ENCODE peak calls at places on chromosomes 2 and 18, in nine cellular contexts. S, D, H, Y, V, I, K, X and R are unnamed samples. For H3K4me1 and H3K36me3, the result is how much of the 10 kb centered on the place peaks cover.

GRCh38 chr2:29238497-29238896 is 123.3 kb downstream of the CLIP4 start:
- DNase-seq in S (no peak), D (peak), H (no peak), Y (no peak), V (peak), I (no peak), K (peak), X (no peak), R (no peak)

GRCh38 chr2:6083131-6083530 is 390.9 kb downstream of the SOX11 start:
- DNase-seq in S (no peak), D (no peak), H (no peak), Y (no peak), V (no peak), I (no peak), K (no peak), X (no peak), R (no peak)

GRCh38 chr2:120926463-120927165 is 190.9 kb downstream of the GLI2 start:
- DNase-seq in S (no peak), D (no peak), H (no peak), Y (no peak), V (no peak), I (no peak), K (no peak), X (no peak), R (no peak)

GRCh38 chr18:32289480-32290075 is 99.7 kb downstream of the MEP1B start:
- DNase-seq in S (no peak), D (peak), H (peak), Y (no peak), V (peak), I (no peak), K (peak), X (no peak), R (no peak)

GRCh38 chr2:190596998-190597397 is 51.9 kb upstream of the NAB1 start:
- DNase-seq in S (peak), D (no peak), H (no peak), Y (no peak), V (no peak), I (no peak), K (peak), X (no peak), R (peak)

GRCh38 chr2:216086207-216086893 is 4.6 kb downstream of the TMEM169 start:
- DNase-seq in S (no peak), D (no peak), H (no peak), Y (no peak), V (no peak), I (no peak), K (no peak), X (no peak), R (no peak)

GRCh38 chr2:16325613-16326510 is 339.8 kb downstream of the CYRIA start:
- DNase-seq in S (no peak), D (no peak), H (no peak), Y (no peak), V (no peak), I (no peak), K (no peak), X (no peak), R (no peak)

GRCh38 chr2:175755656-175756386 is 246.2 kb downstream of the LNPK start:
- DNase-seq in S (no peak), D (no peak), H (no peak), Y (no peak), V (no peak), I (no peak), K (no peak), X (no peak), R (no peak)

GRCh38 chr2:1817256-1818127 is 73.2 kb upstream of the PXDN start:
- DNase-seq in S (peak), D (peak), H (peak), Y (peak), V (peak), I (peak), K (peak), X (peak), R (peak)

GRCh38 chr18:51757525-51757924 is 560.0 kb upstream of the MEX3C start:
- DNase-seq in S (no peak), D (no peak), H (no peak), Y (no peak), V (no peak), I (no peak), K (no peak), X (no peak), R (no peak)

GRCh38 chr2:96485350-96485749 is 19.8 kb downstream of the NEURL3 start:
- DNase-seq in S (no peak), D (peak), H (no peak), Y (no peak), V (no peak), I (no peak), K (no peak), X (no peak), R (no peak)

GRCh38 chr18:79522451-79523220 is 126.9 kb downstream of the NFATC1 start:
- DNase-seq in S (no peak), D (peak), H (no peak), Y (peak), V (no peak), I (peak), K (no peak), X (peak), R (peak)

GRCh38 chr2:42492691-42493467 is 903 bp downstream of the KCNG3 start:
- DNase-seq in S (no peak), D (peak), H (no peak), Y (peak), V (no peak), I (peak), K (peak), X (peak), R (no peak)

GRCh38 chr2:172101008-172101706 is 1.5 kb downstream of the DLX2 start:
- DNase-seq in S (no peak), D (peak), H (no peak), Y (no peak), V (no peak), I (peak), K (peak), X (no peak), R (no peak)

GRCh38 chr18:48913723-48914122 is 37.0 kb downstream of the SMAD7 start:
- DNase-seq in S (no peak), D (peak), H (no peak), Y (no peak), V (no peak), I (peak), K (no peak), X (no peak), R (peak)

GRCh38 chr2:52034706-52035105 is 1002.8 kb upstream of the NRXN1 start:
- DNase-seq in S (no peak), D (no peak), H (no peak), Y (no peak), V (no peak), I (no peak), K (peak), X (no peak), R (no peak)

GRCh38 chr2:176291768-176292393 is 22.6 kb downstream of the MTX2 start:
- DNase-seq in S (no peak), D (no peak), H (peak), Y (no peak), V (no peak), I (no peak), K (no peak), X (no peak), R (no peak)

GRCh38 chr2:188303363-188304031 is 11.8 kb downstream of the GULP1 start:
- DNase-seq in S (no peak), D (peak), H (no peak), Y (no peak), V (no peak), I (no peak), K (peak), X (no peak), R (no peak)

GRCh38 chr2:19140463-19141208 is 217.8 kb downstream of the OSR1 start:
- DNase-seq in S (no peak), D (peak), H (no peak), Y (no peak), V (peak), I (no peak), K (peak), X (peak), R (no peak)

GRCh38 chr2:189610700-189611099 is 30.1 kb upstream of the SLC40A1 start:
- DNase-seq in S (no peak), D (no peak), H (no peak), Y (no peak), V (no peak), I (no peak), K (no peak), X (no peak), R (no peak)

GRCh38 chr18:24417465-24417864 is 9.0 kb upstream of the IMPACT start:
- DNase-seq in S (no peak), D (no peak), H (no peak), Y (no peak), V (no peak), I (no peak), K (no peak), X (no peak), R (no peak)

GRCh38 chr2:163191372-163191771 is 352.8 kb upstream of the KCNH7 start:
- DNase-seq in S (no peak), D (no peak), H (peak), Y (no peak), V (peak), I (no peak), K (peak), X (no peak), R (no peak)

GRCh38 chr18:3727260-3727659 is 277.3 kb downstream of the TGIF1 start:
- DNase-seq in S (no peak), D (no peak), H (no peak), Y (no peak), V (no peak), I (no peak), K (no peak), X (no peak), R (no peak)

GRCh38 chr2:122081743-122082142 is 326.3 kb downstream of the TSN start:
- DNase-seq in S (no peak), D (no peak), H (no peak), Y (no peak), V (no peak), I (no peak), K (no peak), X (no peak), R (no peak)

GRCh38 chr2:102027036-102027702 is 35.4 kb downstream of the IL1R2 start:
- DNase-seq in S (no peak), D (no peak), H (no peak), Y (no peak), V (no peak), I (no peak), K (peak), X (no peak), R (no peak)

GRCh38 chr2:36462311-36462710 is 106.7 kb downstream of the CRIM1 start:
- DNase-seq in S (no peak), D (no peak), H (no peak), Y (no peak), V (no peak), I (no peak), K (no peak), X (no peak), R (no peak)
- H3K4me1 ChIP-seq in S (half or more), D (under half), H (under half), Y (under half), V (under half), I (under half), K (under half), X (under half), R (under half)

GRCh38 chr2:238081150-238081549 is 19.0 kb upstream of the ESPNL start:
- DNase-seq in S (no peak), D (no peak), H (no peak), Y (no peak), V (no peak), I (no peak), K (no peak), X (no peak), R (no peak)
- H3K36me3 ChIP-seq in S (half or more), D (under half), H (under half), Y (under half), V (under half), I (under half), K (under half), X (under half), R (under half)

GRCh38 chr2:200811336-200812121 is at the start of gene BZW1:
- DNase-seq in S (peak), D (peak), H (peak), Y (peak), V (peak), I (peak), K (peak), X (peak), R (peak)

GRCh38 chr2:200812122-200813022 is 662 bp downstream of the BZW1 start:
- DNase-seq in S (peak), D (peak), H (peak), Y (peak), V (peak), I (peak), K (peak), X (peak), R (peak)

GRCh38 chr2:200810252-200810650 is 1.5 kb upstream of the BZW1 start:
- DNase-seq in S (no peak), D (no peak), H (no peak), Y (no peak), V (no peak), I (no peak), K (peak), X (no peak), R (peak)

GRCh38 chr2:200810967-200811335 is 759 bp upstream of the BZW1 start:
- DNase-seq in S (no peak), D (no peak), H (no peak), Y (no peak), V (no peak), I (no peak), K (no peak), X (no peak), R (no peak)

GRCh38 chr2:200809506-200810251 is 2.0 kb upstream of the BZW1 start:
- DNase-seq in S (no peak), D (no peak), H (no peak), Y (no peak), V (no peak), I (no peak), K (peak), X (no peak), R (no peak)
- H3K27ac ChIP-seq in S (peak), D (no peak), H (no peak), Y (no peak), V (no peak), I (no peak), K (peak), X (peak), R (peak)

GRCh38 chr2:98463988-98464771 is 19.5 kb downstream of the INPP4A start:
- DNase-seq in S (no peak), D (no peak), H (peak), Y (no peak), V (no peak), I (no peak), K (no peak), X (no peak), R (no peak)

GRCh38 chr2:98464772-98465310 is 20.2 kb downstream of the INPP4A start:
- DNase-seq in S (no peak), D (no peak), H (peak), Y (no peak), V (no peak), I (no peak), K (no peak), X (no peak), R (peak)

GRCh38 chr2:98461650-98462049 is 17.0 kb downstream of the INPP4A start:
- DNase-seq in S (peak), D (peak), H (no peak), Y (no peak), V (no peak), I (no peak), K (no peak), X (no peak), R (no peak)

GRCh38 chr2:98463081-98463481 is 18.4 kb downstream of the INPP4A start:
- DNase-seq in S (no peak), D (no peak), H (peak), Y (no peak), V (no peak), I (no peak), K (no peak), X (no peak), R (no peak)

DNA sequence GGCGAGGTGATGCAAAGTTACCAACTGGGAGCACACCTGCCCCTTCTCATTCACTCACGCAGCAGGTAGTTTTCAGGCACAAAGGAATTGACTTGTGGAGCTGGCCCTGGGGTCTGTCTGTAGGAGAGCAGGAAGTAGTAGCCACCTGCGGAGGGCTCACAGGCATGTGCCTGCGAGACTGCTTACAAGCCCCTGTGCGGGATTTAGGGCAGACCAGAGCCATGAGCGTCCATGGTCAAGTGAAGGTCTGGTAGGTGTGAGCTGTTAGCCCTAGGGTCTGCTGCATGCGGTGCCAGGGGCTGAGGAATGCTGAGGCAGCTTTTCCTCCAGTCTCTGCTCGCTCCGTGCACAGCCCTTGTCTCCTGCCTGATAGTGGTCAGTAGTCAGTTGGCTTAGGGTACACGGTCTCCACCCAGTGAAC is 18.9 kb downstream of the INPP4A start:
- DNase-seq in S (no peak), D (peak), H (peak), Y (no peak), V (no peak), I (no peak), K (no peak), X (no peak), R (no peak)
- H3K4me1 ChIP-seq in S (half or more), D (under half), H (half or more), Y (half or more), V (under half), I (under half), K (under half), X (half or more), R (under half)

GRCh38 chr2:65261676-65262075 is 34.0 kb downstream of the ACTR2 start:
- DNase-seq in S (no peak), D (no peak), H (no peak), Y (no peak), V (no peak), I (no peak), K (peak), X (no peak), R (no peak)

GRCh38 chr2:65267008-65267407 is 39.4 kb downstream of the ACTR2 start:
- DNase-seq in S (no peak), D (no peak), H (no peak), Y (no peak), V (no peak), I (no peak), K (no peak), X (no peak), R (no peak)

GRCh38 chr2:65265090-65266045 is 37.7 kb downstream of the ACTR2 start:
- DNase-seq in S (no peak), D (peak), H (peak), Y (no peak), V (peak), I (no peak), K (peak), X (no peak), R (no peak)

DNA sequence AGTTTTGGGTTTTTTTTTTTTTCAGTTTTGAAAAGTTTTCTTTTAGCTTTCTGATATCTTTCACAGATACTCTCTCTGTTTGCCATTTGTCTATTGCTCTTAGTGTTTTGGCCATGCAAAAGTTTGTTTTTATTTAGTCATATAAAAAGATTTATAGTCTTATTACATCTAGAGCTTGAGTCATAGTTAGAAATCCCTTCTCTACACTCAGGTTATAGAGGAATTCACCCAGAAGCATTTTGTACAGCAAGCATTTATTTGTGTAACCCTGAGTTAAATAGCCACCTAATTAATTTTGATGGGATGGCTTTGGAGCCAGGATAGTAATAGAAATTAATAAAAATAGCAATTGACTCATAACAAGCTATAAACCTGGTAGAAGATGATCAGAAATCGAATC is 35.6 kb downstream of the ACTR2 start:
- DNase-seq in S (no peak), D (no peak), H (no peak), Y (no peak), V (no peak), I (no peak), K (peak), X (no peak), R (no peak)
- H3K36me3 ChIP-seq in S (half or more), D (half or more), H (under half), Y (under half), V (under half), I (under half), K (under half), X (half or more), R (under half)

GRCh38 chr2:66509326-66509811 is 74.4 kb downstream of the MEIS1 start:
- DNase-seq in S (no peak), D (no peak), H (no peak), Y (no peak), V (no peak), I (no peak), K (peak), X (no peak), R (no peak)
- H3K27ac ChIP-seq in S (peak), D (no peak), H (no peak), Y (no peak), V (no peak), I (no peak), K (peak), X (no peak), R (no peak)

DNA sequence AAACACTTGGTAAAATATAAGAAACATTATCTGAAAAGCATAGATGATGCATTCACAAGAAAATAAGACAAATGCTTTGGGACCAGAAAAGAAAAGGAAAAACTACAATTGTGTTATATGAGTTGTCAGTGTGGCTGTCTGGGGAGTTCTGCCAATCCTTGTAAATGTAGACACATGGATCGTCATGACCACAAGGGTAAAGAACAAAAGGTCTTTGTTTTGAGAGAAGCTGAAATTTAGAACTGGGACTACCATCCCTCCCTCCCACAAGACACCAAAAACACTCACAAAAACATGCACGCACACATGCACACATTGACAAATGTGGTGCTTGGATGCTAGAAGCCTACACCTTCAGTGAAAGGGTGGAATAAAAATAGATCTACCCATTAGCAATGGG is 266.3 kb upstream of the SLC39A10 start:
- DNase-seq in S (no peak), D (no peak), H (no peak), Y (no peak), V (no peak), I (no peak), K (no peak), X (no peak), R (no peak)
- H3K4me1 ChIP-seq in S (under half), D (under half), H (under half), Y (under half), V (under half), I (under half), K (under half), X (under half), R (under half)

GRCh38 chr2:200856806-200857205 is 7.7 kb downstream of the CLK1 start:
- DNase-seq in S (no peak), D (no peak), H (no peak), Y (no peak), V (no peak), I (no peak), K (no peak), X (no peak), R (no peak)
- H3K36me3 ChIP-seq in S (half or more), D (half or more), H (half or more), Y (half or more), V (half or more), I (under half), K (half or more), X (half or more), R (under half)